ENCODE peak calls at places on chromosomes 7 and 10, in four cellular contexts. S is RWPE2, X is mucosa of descending colon, A is B cell. P is an unnamed sample.
A peak's percentile ranks its signal among the peaks of the same experiment; 100 is the strongest.

GRCh38 chr7:2521952-2522591 is 2.5 kb downstream of the LFNG start:
- ATAC-seq in S (no peak), X (peak; percentile 5), A (peak; percentile 11), P (peak; percentile 64)

GRCh38 chr10:11016959-11017574 is 605 bp upstream of the CELF2 start:
- ATAC-seq in S (no peak), A (no peak), X (peak; percentile 60), P (peak; percentile 51)

GRCh38 chr7:136956232-136956631 is 87.8 kb downstream of the CHRM2 start:
- ATAC-seq in S (peak; percentile 70), X (no peak), A (no peak), P (no peak)

GRCh38 chr10:98486421-98486820 is 39.7 kb upstream of the HPS1 start:
- ATAC-seq in A (no peak), S (peak; percentile 35), X (no peak), P (no peak)

GRCh38 chr7:46902463-46902862 is 679.4 kb downstream of the TNS3 start:
- ATAC-seq in S (no peak), X (no peak), A (no peak), P (no peak)

GRCh38 chr7:41046221-41046761 is 656.6 kb downstream of the INHBA start:
- ATAC-seq in S (peak; percentile 38), X (no peak), A (no peak), P (no peak)

GRCh38 chr7:48246073-48246472 is 74.8 kb downstream of the ABCA13 start:
- ATAC-seq in S (no peak), A (no peak), X (no peak), P (no peak)

GRCh38 chr10:124043310-124044142 is 49.9 kb downstream of the CHST15 start:
- ATAC-seq in X (peak; percentile 56), S (peak; percentile 41), A (peak; percentile 89), P (peak; percentile 84)

GRCh38 chr10:95745487-95745886 is 10.5 kb upstream of the ENTPD1 start:
- ATAC-seq in A (peak; percentile 56), S (no peak), X (no peak), P (no peak)

GRCh38 chr10:86583983-86584382 is 62.4 kb upstream of the WAPL start:
- ATAC-seq in S (peak; percentile 56), A (no peak), X (no peak), P (peak; percentile 46)

GRCh38 chr10:77682408-77683087 is 44.9 kb upstream of the KCNMA1 start:
- ATAC-seq in S (no peak), X (no peak), A (no peak), P (no peak)

GRCh38 chr7:5350600-5351385 is 68.0 kb downstream of the SLC29A4 start:
- ATAC-seq in X (no peak), A (no peak), S (no peak), P (no peak)

GRCh38 chr10:132463333-132464255 is 66.6 kb downstream of the PWWP2B start:
- ATAC-seq in A (no peak), X (no peak), S (no peak), P (no peak)

GRCh38 chr7:28036748-28037147 is 143.8 kb downstream of the JAZF1 start:
- ATAC-seq in X (no peak), A (no peak), S (peak; percentile 11), P (no peak)

GRCh38 chr7:36191292-36191920 is 38.4 kb downstream of the EEPD1 start:
- ATAC-seq in X (no peak), S (no peak), A (no peak), P (no peak)

GRCh38 chr7:33771422-33771821 is 133.9 kb upstream of the BMPER start:
- ATAC-seq in A (no peak), X (no peak), S (no peak), P (no peak)

GRCh38 chr7:65436163-65436562 is 62.5 kb downstream of the ZNF92 start:
- ATAC-seq in S (no peak), X (no peak), A (no peak), P (no peak)

GRCh38 chr10:125629758-125630376 is 53.1 kb downstream of the TEX36 start:
- ATAC-seq in S (peak; percentile 76), X (peak; percentile 82), A (no peak), P (no peak)

GRCh38 chr7:47454066-47454950 is 127.6 kb downstream of the TNS3 start:
- ATAC-seq in A (no peak), X (peak; percentile 27), S (peak; percentile 4), P (no peak)

GRCh38 chr10:97031459-97031858 is 154.3 kb downstream of the SLIT1 start:
- ATAC-seq in A (no peak), X (no peak), S (no peak), P (no peak)

GRCh38 chr7:140260767-140261486 is 84.1 kb upstream of the KDM7A start:
- ATAC-seq in X (peak; percentile 53), A (no peak), S (no peak), P (no peak)

GRCh38 chr7:99560834-99561734 is 2.6 kb downstream of the ZNF655 start:
- ATAC-seq in S (peak; percentile 10), X (no peak), A (no peak), P (no peak)

GRCh38 chr10:88091490-88092061 is 228.2 kb downstream of the PTEN start:
- ATAC-seq in S (peak; percentile 65), X (peak; percentile 89), A (peak; percentile 86), P (peak; percentile 93)

GRCh38 chr7:22622386-22622785 is 104.6 kb upstream of the IL6 start:
- ATAC-seq in X (no peak), S (no peak), A (no peak), P (no peak)

GRCh38 chr10:5543628-5544027 is 18.9 kb downstream of the CALML3 start:
- ATAC-seq in S (no peak), X (no peak), A (no peak), P (no peak)

GRCh38 chr7:45594780-45595535 is 20.8 kb downstream of the ADCY1 start:
- ATAC-seq in X (no peak), A (no peak), S (no peak), P (no peak)

GRCh38 chr7:96321670-96322372 is at the start of gene SLC25A13:
- ATAC-seq in X (peak; percentile 95), A (peak; percentile 72), S (peak; percentile 89), P (peak; percentile 83)

GRCh38 chr10:122475581-122475980 is 14.2 kb downstream of the HTRA1 start:
- ATAC-seq in A (no peak), X (peak; percentile 23), S (peak; percentile 39), P (no peak)

GRCh38 chr10:82551501-82551900 is 676.5 kb downstream of the NRG3 start:
- ATAC-seq in S (no peak), A (no peak), X (no peak), P (no peak)

GRCh38 chr7:6160191-6160623 is 112.2 kb downstream of the CYTH3 start:
- ATAC-seq in S (peak; percentile 55), X (peak; percentile 50), A (no peak), P (no peak)

GRCh38 chr7:50724526-50725520 is 57.9 kb downstream of the GRB10 start:
- ATAC-seq in S (no peak), X (no peak), A (no peak), P (no peak)

GRCh38 chr7:82164813-82165212 is 278.8 kb downstream of the CACNA2D1 start:
- ATAC-seq in A (no peak), S (no peak), X (no peak), P (no peak)